ENCODE peak calls at places on chromosomes 3 and 15, in four cellular contexts. D is H1, U is stomach, J is cardiac fibroblast. K is an unnamed sample.

GRCh38 chr3:143613226-143613625 is 235.0 kb downstream of the SLC9A9 start:
- DNase-seq in J (peak; percentile 61), D (no peak), U (no peak), K (no peak)

GRCh38 chr15:60819860-60820259 is 340.9 kb upstream of the ICE2 start:
- DNase-seq in U (no peak), J (no peak), D (no peak), K (no peak)

GRCh38 chr15:63458021-63458420 is 46.4 kb upstream of the USP3 start:
- DNase-seq in J (no peak), D (no peak), U (no peak), K (no peak)

GRCh38 chr15:43930079-43930478 is 103.3 kb downstream of the WDR76 start:
- DNase-seq in J (no peak), D (peak; percentile 23), U (no peak), K (no peak)

GRCh38 chr15:32747886-32748285 is 30.1 kb downstream of the GREM1 start:
- DNase-seq in J (no peak), D (no peak), U (no peak), K (no peak)

GRCh38 chr3:30658328-30659052 is 52.1 kb downstream of the TGFBR2 start:
- DNase-seq in U (no peak), D (no peak), J (peak; percentile 82), K (no peak)

GRCh38 chr15:57256941-57257340 is 119.4 kb upstream of the CGNL1 start:
- DNase-seq in D (no peak), U (no peak), J (no peak), K (no peak)

GRCh38 chr3:100613721-100614390 is 4.5 kb downstream of the ADGRG7 start:
- DNase-seq in U (no peak), D (no peak), J (no peak), K (no peak)

GRCh38 chr3:171809513-171810277 is 588 bp downstream of the PLD1 start:
- DNase-seq in U (peak; percentile 68), J (peak; percentile 96), D (peak; percentile 31), K (peak; percentile 31)

GRCh38 chr3:55571913-55572312 is 84.8 kb upstream of the WNT5A start:
- DNase-seq in J (peak; percentile 18), D (peak; percentile 88), U (no peak), K (no peak)

GRCh38 chr3:123789760-123790159 is 94.4 kb downstream of the MYLK start:
- DNase-seq in J (peak; percentile 24), D (no peak), U (no peak), K (no peak)

GRCh38 chr3:10400050-10400748 is 79.3 kb upstream of the SEC13 start:
- DNase-seq in U (no peak), J (no peak), D (no peak), K (no peak)

GRCh38 chr15:84748274-84749110 is at the start of gene ZNF592:
- DNase-seq in U (peak; percentile 89), J (peak; percentile 73), D (no peak), K (no peak)

GRCh38 chr15:93420050-93420452 is 331.0 kb upstream of the RGMA start:
- DNase-seq in D (peak; percentile 5), J (no peak), U (no peak), K (no peak)

GRCh38 chr15:100595964-100596363 is 6.0 kb downstream of the LINS1 start:
- DNase-seq in D (no peak), J (no peak), U (no peak), K (no peak)

GRCh38 chr15:73699249-73700040 is 15.3 kb downstream of the CD276 start:
- DNase-seq in D (no peak), U (no peak), J (no peak), K (no peak)

GRCh38 chr3:9908286-9908685 is 5.6 kb downstream of the IL17RE start:
- DNase-seq in D (no peak), J (no peak), U (no peak), K (no peak)

GRCh38 chr15:58437531-58438105 is 5.8 kb downstream of the LIPC start:
- DNase-seq in D (no peak), U (no peak), J (no peak), K (no peak)

GRCh38 chr3:149765762-149766334 is 13.6 kb upstream of the COMMD2 start:
- DNase-seq in D (no peak), U (no peak), J (peak; percentile 62), K (no peak)

GRCh38 chr3:114839476-114839875 is 307.6 kb downstream of the ZBTB20 start:
- DNase-seq in U (no peak), J (no peak), D (no peak), K (no peak)

GRCh38 chr3:166554006-166554405 is 716.8 kb upstream of the BCHE start:
- DNase-seq in D (no peak), U (no peak), J (no peak), K (no peak)

GRCh38 chr3:37862712-37863551 is 1.3 kb downstream of the CTDSPL start:
- DNase-seq in J (peak; percentile 63), D (no peak), U (no peak), K (no peak)

GRCh38 chr3:185822221-185822956 is 2.5 kb downstream of the IGF2BP2 start:
- DNase-seq in J (peak; percentile 88), U (no peak), D (no peak), K (no peak)

GRCh38 chr3:78644847-78645246 is 1123.0 kb downstream of the ROBO1 start:
- DNase-seq in D (no peak), J (no peak), U (no peak), K (no peak)

GRCh38 chr15:92843819-92844218 is 56.3 kb upstream of the CHD2 start:
- DNase-seq in J (no peak), U (no peak), D (no peak), K (no peak)

GRCh38 chr15:23853291-23853690 is 166.2 kb upstream of the NDN start:
- DNase-seq in J (no peak), U (no peak), D (no peak), K (no peak)

GRCh38 chr3:187739561-187740445 is 5.5 kb downstream of the BCL6 start:
- DNase-seq in D (no peak), J (peak; percentile 92), U (peak; percentile 78), K (no peak)

GRCh38 chr3:133574260-133574881 is 885 bp downstream of the CDV3 start:
- DNase-seq in U (peak; percentile 76), D (no peak), J (peak; percentile 77), K (no peak)
- TF ChIP-seq CTCF in U (no peak), D (peak; percentile 5), J (no peak), K (no peak)

GRCh38 chr3:177758131-177758530 is 560.8 kb upstream of the TBL1XR1 start:
- DNase-seq in D (no peak), J (peak; percentile 24), U (no peak), K (no peak)
- TF ChIP-seq CTCF in D (no peak), J (no peak), U (no peak), K (no peak)

DNA sequence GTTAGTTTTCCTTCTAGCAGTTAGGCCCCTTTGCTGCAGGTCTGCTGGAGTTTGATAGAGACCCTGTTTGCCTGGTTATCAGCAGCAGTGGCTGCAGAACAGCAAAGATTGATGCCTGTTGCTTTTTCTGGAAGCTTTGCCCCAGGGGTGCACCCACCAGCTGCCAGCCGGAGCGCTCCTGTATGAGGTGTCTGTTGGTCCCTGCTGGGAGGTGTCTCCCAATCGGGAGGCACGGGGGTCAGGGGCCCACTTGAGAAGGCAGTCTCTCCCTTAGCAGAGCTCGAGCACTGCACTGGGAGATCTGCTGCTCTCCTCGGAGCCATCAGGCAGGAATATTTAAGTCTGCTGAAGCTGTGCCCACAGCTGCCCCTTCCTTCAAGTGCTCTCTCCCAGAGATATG is 825.3 kb upstream of the GRM7 start:
- DNase-seq in J (no peak), U (no peak), D (no peak), K (no peak)
- TF ChIP-seq CTCF in J (no peak), U (no peak), D (no peak), K (no peak)

GRCh38 chr15:48975713-48976419 is 12.1 kb upstream of the SHC4 start:
- DNase-seq in J (peak; percentile 81), D (peak; percentile 64), U (peak; percentile 75), K (peak; percentile 53)

GRCh38 chr15:48976444-48977088 is 12.8 kb upstream of the SHC4 start:
- DNase-seq in U (no peak), D (no peak), J (no peak), K (no peak)

GRCh38 chr15:48978638-48979037 is 14.9 kb upstream of the SHC4 start:
- DNase-seq in U (no peak), D (no peak), J (no peak), K (no peak)

GRCh38 chr15:48972750-48973503 is 9.2 kb upstream of the SHC4 start:
- DNase-seq in U (no peak), J (no peak), D (no peak), K (no peak)

DNA sequence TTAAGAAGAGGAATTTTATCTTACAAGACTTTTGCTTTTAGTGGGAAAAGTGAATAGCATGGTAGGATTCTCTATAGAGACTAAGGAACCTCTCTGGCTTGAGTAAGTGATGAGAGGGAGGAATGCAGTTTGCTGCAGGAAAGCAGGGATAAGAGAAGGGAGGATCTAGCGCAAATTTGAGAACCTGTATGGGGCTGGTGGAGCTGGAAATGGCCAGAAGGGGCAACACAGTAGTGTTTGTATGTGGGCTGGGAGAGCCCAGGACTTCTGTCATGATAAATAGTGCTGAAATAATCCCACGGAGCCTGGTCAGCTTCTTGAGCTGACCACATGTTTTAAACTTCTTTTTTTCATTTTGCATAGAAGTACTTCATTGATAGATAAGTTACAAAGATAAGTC is 11.1 kb upstream of the SHC4 start:
- DNase-seq in D (no peak), U (no peak), J (peak; percentile 18), K (no peak)
- TF ChIP-seq CTCF in D (no peak), U (no peak), J (no peak), K (no peak)

GRCh38 chr3:12371525-12372140 is 82.8 kb downstream of the PPARG start:
- DNase-seq in D (no peak), U (peak; percentile 62), J (no peak), K (no peak)
- TF ChIP-seq CTCF in D (no peak), U (no peak), J (no peak), K (no peak)

GRCh38 chr15:69160976-69161877 is 792 bp downstream of the GLCE start:
- DNase-seq in J (peak; percentile 33), U (peak; percentile 29), D (no peak), K (no peak)
- TF ChIP-seq CTCF in J (peak; percentile 23), U (no peak), D (no peak), K (peak; percentile 43)

GRCh38 chr15:87757084-87757483 is 499.5 kb downstream of the NTRK3 start:
- DNase-seq in D (no peak), J (no peak), U (no peak), K (no peak)

GRCh38 chr15:87760915-87761314 is 495.6 kb downstream of the NTRK3 start:
- DNase-seq in U (no peak), J (no peak), D (no peak), K (no peak)

GRCh38 chr15:87764461-87765236 is 491.9 kb downstream of the NTRK3 start:
- DNase-seq in U (no peak), J (peak; percentile 63), D (peak; percentile 9), K (no peak)

GRCh38 chr15:87758739-87759457 is 497.6 kb downstream of the NTRK3 start:
- DNase-seq in J (no peak), U (no peak), D (no peak), K (no peak)

DNA sequence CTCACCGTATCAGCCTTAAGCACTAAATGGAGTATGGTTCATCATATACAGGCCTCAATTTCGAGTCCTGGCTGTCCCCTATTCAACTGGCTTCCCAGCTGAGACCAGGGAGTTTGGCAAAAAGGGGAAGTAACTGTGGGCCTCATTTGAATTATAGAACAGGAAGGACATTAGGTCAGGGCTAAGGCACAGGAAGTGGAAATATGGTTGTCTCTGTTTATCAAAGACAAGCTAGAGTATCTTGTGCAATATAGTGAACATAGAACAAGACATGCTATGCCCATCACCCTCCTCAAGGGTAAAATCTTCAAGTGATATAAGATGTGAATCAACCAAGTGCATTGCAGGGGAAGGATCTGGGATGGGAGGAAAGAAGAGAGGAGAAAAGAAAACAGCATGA is 494.4 kb downstream of the NTRK3 start:
- DNase-seq in D (no peak), J (peak; percentile 28), U (no peak), K (no peak)
- TF ChIP-seq CTCF in D (no peak), J (no peak), U (no peak), K (no peak)

K was measured in D721Med.